ENCODE peak calls at places on chromosomes 7 and 10, in eight cellular contexts. Q is GM23248; X is stimulated activated naive CD8-positive, alpha-beta T cell treated with anti-CD3 and anti-CD28 coated beads, Interleukin-15, amount 100 ng/mL, for 72 hours; O is chondrocyte; Y is activated T-cell treated with anti-CD3 and anti-CD28 coated beads, Interleukin-2, amount 50 U/mL, for 72 hours; P is activated CD4-positive, alpha-beta T cell treated with anti-CD3 and anti-CD28 coated beads for 24 hours; T is dorsolateral prefrontal cortex; W is stimulated activated CD4-positive, alpha-beta T cell treated with anti-CD3 and anti-CD28 coated beads, Interleukin-1b, Interleukin-23, amount 100 ng/mL, for 4 hours. C is an unnamed sample.

GRCh38 chr7:24907311-24907886 is 72.6 kb downstream of the OSBPL3 start:
- DNase-seq in Q (peak; percentile 63), X (peak; percentile 40), O (no peak), Y (peak; percentile 42), P (peak; percentile 27), T (no peak), W (peak; percentile 35), C (no peak)

GRCh38 chr7:47407821-47408674 is 173.9 kb downstream of the TNS3 start:
- DNase-seq in Q (no peak), X (no peak), O (no peak), Y (no peak), P (no peak), T (no peak), W (no peak), C (no peak)

GRCh38 chr10:88693392-88694020 is 12.5 kb upstream of the LIPK start:
- DNase-seq in Q (peak; percentile 39), X (no peak), O (no peak), Y (no peak), P (no peak), T (no peak), W (no peak), C (no peak)

GRCh38 chr7:151964951-151965350 is 8.7 kb downstream of the GALNTL5 start:
- DNase-seq in Q (peak; percentile 58), X (no peak), O (no peak), Y (no peak), P (no peak), T (no peak), W (no peak), C (no peak)

GRCh38 chr7:131057015-131057518 is 270.6 kb upstream of the MKLN1 start:
- DNase-seq in Q (peak; percentile 41), X (no peak), O (no peak), Y (no peak), P (no peak), T (no peak), W (no peak), C (no peak)

GRCh38 chr10:13373644-13374043 is 25.6 kb upstream of the SEPHS1 start:
- DNase-seq in Q (no peak), X (no peak), O (no peak), Y (no peak), P (no peak), T (no peak), W (no peak), C (no peak)

GRCh38 chr7:3436746-3437145 is 135.7 kb downstream of the SDK1 start:
- DNase-seq in Q (no peak), X (no peak), O (no peak), Y (no peak), P (no peak), T (no peak), W (no peak), C (no peak)

GRCh38 chr10:23293145-23293724 is 51.4 kb downstream of the C10orf67 start:
- DNase-seq in Q (peak; percentile 37), X (peak; percentile 53), O (no peak), Y (peak; percentile 53), P (no peak), T (no peak), W (no peak), C (no peak)